ENCODE peak calls at places on chromosomes 4 and X, in nine cellular contexts. V is astrocyte; P is cardiac muscle cell; T is body of pancreas; W is tibial nerve; R is CD4-positive, alpha-beta memory T cell; M is A549; N is endodermal cell; E is heart left ventricle. Y is an unnamed sample. For H3K4me1 and H3K9me3, the result is how much of the 10 kb centered on the place peaks cover.

GRCh38 chrX:148567229-148567628 is 66.8 kb downstream of the AFF2 start:
- DNase-seq in W (no peak), V (peak), P (peak), R (no peak), T (no peak), M (no peak), E (no peak), N (no peak), Y (no peak)

GRCh38 chr4:40564004-40564403 is 65.7 kb downstream of the RBM47 start:
- DNase-seq in N (no peak), M (no peak), W (no peak), R (no peak), T (peak), V (no peak), P (no peak), E (peak), Y (no peak)

GRCh38 chr4:33825685-33826084 is 2418.6 kb downstream of the ARAP2 start:
- DNase-seq in R (no peak), M (no peak), P (no peak), T (no peak), E (no peak), W (no peak), V (no peak), N (no peak), Y (no peak)

GRCh38 chr4:139207873-139208403 is 30.9 kb upstream of the ELF2 start:
- DNase-seq in W (no peak), T (no peak), V (peak), R (no peak), P (no peak), E (peak), N (no peak), M (no peak), Y (no peak)

GRCh38 chrX:37347420-37347819 is 1.7 kb upstream of the PRRG1 start:
- DNase-seq in V (peak), M (no peak), T (no peak), N (no peak), P (peak), E (no peak), R (no peak), W (no peak), Y (no peak)

GRCh38 chrX:23008431-23009099 is 8.8 kb downstream of the DDX53 start:
- DNase-seq in P (peak), V (peak), E (no peak), M (peak), W (no peak), T (peak), N (no peak), R (no peak), Y (no peak)

GRCh38 chr4:56506110-56506705 is 617 bp downstream of the ARL9 start:
- DNase-seq in M (no peak), E (no peak), W (no peak), R (no peak), T (no peak), N (peak), V (peak), P (peak), Y (no peak)

GRCh38 chr4:139838811-139839210 is 173.2 kb downstream of the MGST2 start:
- DNase-seq in E (no peak), R (no peak), V (no peak), M (no peak), T (no peak), P (no peak), N (no peak), W (no peak), Y (no peak)

GRCh38 chrX:389021-389441 is 2.3 kb upstream of the PPP2R3B start:
- DNase-seq in N (no peak), W (no peak), T (no peak), M (no peak), P (no peak), R (no peak), E (no peak), V (no peak), Y (no peak)

GRCh38 chr4:137310593-137311490 is 221.5 kb downstream of the PCDH18 start:
- DNase-seq in R (no peak), T (no peak), E (no peak), N (no peak), P (peak), W (no peak), V (peak), M (no peak), Y (no peak)

GRCh38 chrX:21926527-21927278 is 13.8 kb upstream of the SMS start:
- DNase-seq in P (peak), E (no peak), N (no peak), V (peak), T (no peak), W (no peak), R (no peak), M (peak), Y (no peak)

GRCh38 chrX:118983513-118983912 is 9.1 kb downstream of the LONRF3 start:
- DNase-seq in M (no peak), N (no peak), W (no peak), E (no peak), V (no peak), R (no peak), P (no peak), T (no peak), Y (no peak)

GRCh38 chr4:110270492-110271197 is 72.2 kb upstream of the ELOVL6 start:
- DNase-seq in T (no peak), R (no peak), W (no peak), E (no peak), P (peak), N (no peak), M (no peak), V (peak), Y (no peak)

GRCh38 chr4:150962245-150962644 is 52.8 kb downstream of the LRBA start:
- DNase-seq in R (no peak), M (no peak), V (no peak), P (no peak), E (no peak), N (no peak), W (no peak), T (no peak), Y (no peak)

DNA sequence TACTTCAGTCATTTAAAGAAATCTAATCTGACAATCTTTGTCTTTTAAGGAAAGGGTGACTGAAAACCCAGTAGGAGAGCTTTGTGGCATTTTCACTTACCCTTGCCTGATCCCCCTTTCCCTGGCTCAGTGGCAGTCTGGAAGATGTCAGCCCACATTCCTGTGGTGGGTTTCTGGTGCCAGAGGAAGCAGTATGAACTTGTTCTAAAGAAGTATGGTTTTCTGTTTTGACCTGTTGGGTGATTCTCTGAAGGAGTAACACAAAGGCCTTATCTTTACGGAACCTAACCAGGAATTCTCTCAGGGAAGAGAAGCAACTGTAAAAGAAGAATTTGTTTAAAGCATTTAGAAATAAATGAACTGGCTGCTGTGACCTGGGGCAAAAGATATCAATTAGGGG is 41.9 kb downstream of the BMP15 start:
- DNase-seq in W (no peak), N (no peak), M (no peak), R (no peak), T (no peak), P (no peak), V (peak), E (no peak), Y (no peak)
- H3K4me1 ChIP-seq in W (under half), N (under half), M (under half), R (under half), T (under half), P (under half), V (under half), E (under half), Y (under half)

GRCh38 chrX:135287266-135287823 is 21.9 kb upstream of the ETDC start:
- DNase-seq in T (no peak), P (no peak), V (no peak), E (no peak), M (peak), N (no peak), W (no peak), R (no peak), Y (no peak)
- H3K9me3 ChIP-seq in T (under half), P (under half), V (under half), E (under half), M (half or more), N (under half), W (under half), R (under half), Y (under half)

GRCh38 chrX:24147165-24147564 is 2.4 kb upstream of the ZFX start:
- DNase-seq in M (no peak), R (no peak), T (no peak), P (no peak), E (no peak), W (no peak), N (no peak), V (no peak), Y (no peak)
- H3K4me1 ChIP-seq in M (under half), R (half or more), T (under half), P (under half), E (under half), W (under half), N (under half), V (under half), Y (under half)

GRCh38 chr4:153974452-153974851 is 185.6 kb upstream of the SFRP2 start:
- DNase-seq in W (no peak), N (no peak), P (no peak), M (no peak), V (no peak), T (no peak), R (no peak), E (no peak), Y (no peak)
- H3K9me3 ChIP-seq in W (under half), N (under half), P (under half), M (under half), V (under half), T (under half), R (under half), E (under half), Y (under half)

GRCh38 chr4:87014284-87014782 is 79.5 kb downstream of the AFF1 start:
- DNase-seq in W (no peak), T (no peak), R (no peak), M (no peak), N (no peak), P (peak), E (no peak), V (peak), Y (no peak)
- H3K4me1 ChIP-seq in W (half or more), T (half or more), R (half or more), M (half or more), N (under half), P (half or more), E (half or more), V (under half), Y (half or more)